ENCODE peak calls at places on chromosomes 1 and 21, in ten cellular contexts. M is GM19239; I is activated CD4-positive, alpha-beta T cell treated with anti-CD3 and anti-CD28 coated beads, Interleukin-2, amount 50 U/mL, for 24 hours; Z is RWPE1; T is NCI-H2081 treated with DMSO at 0.1 percent for 48 hours; H is activated B cell treated with CpG ODN at 0.5 μM for 24 hours; V is MCF 10A; B is AML-193; P is iPS-NIHi11; A is KG1. L is an unnamed sample.

GRCh38 chr21:44854664-44855446 is 18.6 kb downstream of the PTTG1IP start:
- DNase-seq in A (peak), P (no peak), V (no peak), I (no peak), H (no peak), T (no peak), B (no peak), M (no peak), Z (no peak), L (no peak)

GRCh38 chr1:44273560-44274292 is 60.5 kb downstream of the DMAP1 start:
- DNase-seq in P (no peak), M (no peak), A (no peak), B (peak), H (no peak), V (no peak), T (no peak), I (no peak), Z (no peak), L (no peak)

GRCh38 chr1:3903141-3904005 is 3.3 kb upstream of the C1orf174 start:
- DNase-seq in I (no peak), H (no peak), Z (no peak), M (no peak), T (peak), B (no peak), P (no peak), A (no peak), V (no peak), L (no peak)

GRCh38 chr1:15915991-15916390 is 59.9 kb downstream of the ZBTB17 start:
- DNase-seq in T (no peak), M (no peak), H (no peak), A (no peak), B (no peak), Z (no peak), V (no peak), P (no peak), I (no peak), L (no peak)

GRCh38 chr1:20361805-20362381 is 71.2 kb downstream of the VWA5B1 start:
- DNase-seq in V (peak), M (no peak), T (no peak), P (peak), Z (peak), H (no peak), B (no peak), A (no peak), I (no peak), L (no peak)

GRCh38 chr1:6822530-6823359 is 37.5 kb downstream of the CAMTA1 start:
- DNase-seq in I (no peak), T (no peak), P (no peak), H (no peak), Z (no peak), B (no peak), A (no peak), V (no peak), M (peak), L (no peak)

GRCh38 chr1:17802164-17802563 is 47.0 kb downstream of the ACTL8 start:
- DNase-seq in P (no peak), M (no peak), B (no peak), H (no peak), I (no peak), A (no peak), V (no peak), T (no peak), Z (no peak), L (no peak)

GRCh38 chr1:90709535-90709934 is 7.6 kb downstream of the BARHL2 start:
- DNase-seq in M (no peak), B (no peak), I (no peak), Z (no peak), V (no peak), T (no peak), H (no peak), P (no peak), A (no peak), L (no peak)

GRCh38 chr1:8217011-8217711 is 100.8 kb upstream of the SLC45A1 start:
- DNase-seq in H (no peak), P (peak), B (no peak), Z (no peak), V (no peak), M (no peak), I (no peak), A (no peak), T (no peak), L (no peak)

GRCh38 chr1:46643368-46643775 is 24.8 kb downstream of the ATPAF1 start:
- DNase-seq in Z (peak), I (no peak), P (peak), T (peak), B (no peak), V (peak), H (no peak), M (no peak), A (no peak), L (no peak)

GRCh38 chr1:30513396-30514136 is 209.8 kb downstream of the MATN1 start:
- DNase-seq in A (no peak), B (no peak), T (no peak), H (no peak), Z (no peak), V (no peak), P (no peak), I (no peak), M (no peak), L (no peak)

GRCh38 chr1:100584761-100585745 is 47.1 kb downstream of the GPR88 start:
- DNase-seq in H (no peak), B (peak), V (peak), M (no peak), P (no peak), A (no peak), Z (no peak), I (no peak), T (no peak), L (no peak)

GRCh38 chr1:6627031-6627430 is 2.4 kb downstream of the THAP3 start:
- DNase-seq in Z (no peak), M (no peak), V (no peak), T (no peak), P (no peak), B (no peak), I (no peak), A (no peak), H (no peak), L (no peak)